ENCODE peak calls at places on chromosomes 13 and 19, in seven cellular contexts. H, S, V, D, K, R and L are unnamed samples.
A peak's percentile ranks its signal among the peaks of the same experiment; 100 is the strongest.

GRCh38 chr13:98937911-98938381 is 39.9 kb downstream of the DOCK9 start:
- DNase-seq in H (peak; percentile 12), S (no peak), V (no peak), D (no peak), K (no peak), R (no peak), L (no peak)

GRCh38 chr13:91817250-91817649 is 418.8 kb downstream of the GPC5 start:
- DNase-seq in H (peak; percentile 13), S (no peak), V (no peak), D (no peak), K (no peak), R (no peak), L (no peak)

GRCh38 chr13:44854264-44855060 is 134.8 kb downstream of the NUFIP1 start:
- DNase-seq in H (peak; percentile 11), S (peak; percentile 82), V (no peak), D (no peak), K (no peak), R (no peak), L (no peak)

GRCh38 chr13:25204843-25205242 is 32.8 kb upstream of the AMER2 start:
- DNase-seq in H (no peak), S (no peak), V (no peak), D (no peak), K (no peak), R (no peak), L (no peak)

GRCh38 chr13:34129422-34129821 is 311.5 kb downstream of the RFC3 start:
- DNase-seq in H (no peak), S (no peak), V (no peak), D (no peak), K (no peak), R (no peak), L (no peak)

GRCh38 chr13:43874512-43875092 is 4.9 kb downstream of the CCDC122 start:
- DNase-seq in H (peak; percentile 54), S (no peak), V (no peak), D (no peak), K (peak; percentile 2), R (no peak), L (no peak)

GRCh38 chr13:52994865-52995264 is 33.7 kb upstream of the OLFM4 start:
- DNase-seq in H (no peak), S (no peak), V (no peak), D (no peak), K (no peak), R (no peak), L (no peak)

GRCh38 chr19:30696514-30696913 is 324.3 kb downstream of the ZNF536 start:
- DNase-seq in H (peak; percentile 9), S (peak; percentile 67), V (no peak), D (no peak), K (peak; percentile 87), R (no peak), L (no peak)

GRCh38 chr13:78286748-78287147 is 316.6 kb downstream of the POU4F1 start:
- DNase-seq in H (no peak), S (no peak), V (no peak), D (no peak), K (no peak), R (no peak), L (no peak)

GRCh38 chr13:64551755-64552154 is 2678.4 kb downstream of the PCDH9 start:
- DNase-seq in H (peak; percentile 62), S (no peak), V (no peak), D (no peak), K (no peak), R (no peak), L (no peak)

GRCh38 chr19:35913589-35913988 is 5.5 kb upstream of the TYROBP start:
- DNase-seq in H (peak; percentile 80), S (no peak), V (no peak), D (no peak), K (no peak), R (no peak), L (no peak)

GRCh38 chr19:53055117-53055516 is 10.6 kb downstream of the ERVV-2 start:
- DNase-seq in H (peak; percentile 21), S (no peak), V (no peak), D (no peak), K (no peak), R (no peak), L (no peak)

GRCh38 chr19:925912-926594 is at the start of gene ARID3A:
- DNase-seq in H (no peak), S (peak; percentile 67), V (no peak), D (no peak), K (peak; percentile 71), R (no peak), L (no peak)

GRCh38 chr13:29125145-29125933 is 305.2 kb downstream of the MTUS2 start:
- DNase-seq in H (no peak), S (no peak), V (no peak), D (no peak), K (no peak), R (no peak), L (no peak)

GRCh38 chr19:13850910-13851753 is 25.8 kb upstream of the NANOS3 start:
- DNase-seq in H (peak; percentile 94), S (peak; percentile 97), V (peak; percentile 87), D (peak; percentile 89), K (no peak), R (peak; percentile 93), L (no peak)

GRCh38 chr19:38224014-38224862 is at the start of gene DPF1:
- DNase-seq in H (peak; percentile 56), S (no peak), V (no peak), D (no peak), K (peak; percentile 100), R (peak; percentile 28), L (no peak)

GRCh38 chr19:37902668-37903067 is 3.7 kb downstream of the WDR87 start:
- DNase-seq in H (peak; percentile 70), S (peak; percentile 89), V (peak; percentile 60), D (peak; percentile 67), K (peak; percentile 98), R (no peak), L (no peak)

GRCh38 chr19:19552811-19553210 is 14.7 kb downstream of the CILP2 start:
- DNase-seq in H (no peak), S (no peak), V (no peak), D (no peak), K (peak; percentile 58), R (no peak), L (no peak)

GRCh38 chr13:27427663-27428062 is 3.2 kb downstream of the GTF3A start:
- DNase-seq in H (no peak), S (no peak), V (no peak), D (no peak), K (no peak), R (no peak), L (no peak)

GRCh38 chr19:3982701-3983541 is 2.3 kb downstream of the EEF2 start:
- DNase-seq in H (peak; percentile 74), S (peak; percentile 46), V (peak; percentile 45), D (peak; percentile 26), K (no peak), R (no peak), L (no peak)
- H3K4me3 ChIP-seq in H (peak overlapping the region; percentile 79), S (no peak overlapping the region), V (no peak overlapping the region), D (no peak overlapping the region), K (peak overlapping the region; percentile 96), R (peak overlapping the region; percentile 100), L (peak overlapping the region; percentile 86)

DNA sequence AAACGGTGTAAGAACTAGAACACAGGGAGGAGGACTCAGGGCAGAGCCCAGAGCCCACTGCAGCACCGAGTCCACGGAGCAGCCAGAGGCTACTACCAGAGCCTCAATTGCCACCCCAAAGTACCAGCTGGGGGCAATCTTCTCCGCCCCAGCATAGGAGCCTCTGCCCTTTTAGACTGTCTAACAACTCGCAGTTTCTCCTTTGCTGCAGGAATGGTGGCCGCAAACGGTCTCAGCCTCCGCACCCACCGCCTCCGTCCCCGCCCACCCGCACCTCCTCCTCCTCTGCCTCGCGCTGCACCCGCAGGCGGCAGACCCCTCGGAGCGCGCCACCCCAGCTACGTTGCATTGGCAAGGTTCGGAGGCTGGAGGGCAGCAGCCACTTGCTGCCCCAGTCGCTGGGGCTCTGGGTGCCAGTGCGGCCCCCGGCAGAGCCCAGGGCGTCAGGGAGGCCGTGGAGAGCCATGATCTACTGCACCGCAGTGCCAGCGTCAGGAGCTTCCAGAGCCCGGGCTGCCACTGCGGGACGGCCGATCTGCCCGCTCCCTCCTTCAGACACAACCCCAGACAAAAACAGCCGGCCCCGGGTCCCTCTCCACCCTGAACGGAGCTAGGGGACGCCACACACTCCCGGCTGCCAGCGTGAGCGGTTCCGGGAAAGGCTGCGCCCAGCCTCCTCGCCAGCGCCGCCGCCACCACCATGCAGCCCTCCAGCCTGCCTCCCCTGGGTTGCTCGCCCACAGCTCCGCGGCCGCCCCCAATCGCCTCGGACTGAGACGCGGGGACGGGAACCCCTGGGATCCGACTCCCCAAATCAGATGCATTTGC is 1.8 kb downstream of the FGF14 start:
- DNase-seq in H (no peak), S (peak; percentile 39), V (no peak), D (no peak), K (peak; percentile 28), R (no peak), L (no peak)
- TF ChIP-seq CTCF in H (no peak), S (no peak), V (no peak), D (no peak), K (peak; percentile 11), R (peak; percentile 46), L (no peak)

DNA sequence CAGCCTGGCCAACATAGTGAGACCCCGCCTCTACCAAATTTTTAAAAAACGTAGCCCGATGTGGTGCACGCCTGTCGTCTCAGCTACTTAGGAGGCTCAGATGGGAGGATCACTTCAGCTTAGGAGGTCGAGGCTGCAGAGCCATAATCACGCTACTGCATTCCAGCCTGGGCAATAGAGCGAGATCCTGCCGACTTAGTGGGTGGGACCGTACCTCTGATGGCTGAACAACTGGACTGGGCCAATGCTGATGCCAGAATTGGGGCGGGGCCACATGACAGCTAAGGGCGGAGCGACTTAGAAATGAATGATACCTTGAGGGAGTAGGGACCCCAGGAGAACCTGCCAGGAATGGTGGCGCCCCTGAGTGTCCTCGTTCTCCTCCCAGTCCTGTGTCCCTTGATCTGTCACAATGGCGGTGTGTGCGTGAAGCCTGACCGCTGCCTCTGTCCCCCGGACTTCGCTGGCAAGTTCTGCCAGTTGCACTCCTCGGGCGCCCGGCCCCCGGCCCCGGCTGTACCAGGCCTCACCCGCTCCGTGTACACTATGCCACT is 3.6 kb downstream of the LTBP4 start:
- DNase-seq in H (no peak), S (peak; percentile 43), V (peak; percentile 73), D (no peak), K (no peak), R (no peak), L (no peak)
- H3K4me3 ChIP-seq in H (no peak overlapping the region), S (peak overlapping the region; percentile 18), V (peak overlapping the region; percentile 34), D (peak overlapping the region; percentile 11), K (peak overlapping the region; percentile 46), R (peak overlapping the region; percentile 47), L (peak overlapping the region; percentile 52)

DNA sequence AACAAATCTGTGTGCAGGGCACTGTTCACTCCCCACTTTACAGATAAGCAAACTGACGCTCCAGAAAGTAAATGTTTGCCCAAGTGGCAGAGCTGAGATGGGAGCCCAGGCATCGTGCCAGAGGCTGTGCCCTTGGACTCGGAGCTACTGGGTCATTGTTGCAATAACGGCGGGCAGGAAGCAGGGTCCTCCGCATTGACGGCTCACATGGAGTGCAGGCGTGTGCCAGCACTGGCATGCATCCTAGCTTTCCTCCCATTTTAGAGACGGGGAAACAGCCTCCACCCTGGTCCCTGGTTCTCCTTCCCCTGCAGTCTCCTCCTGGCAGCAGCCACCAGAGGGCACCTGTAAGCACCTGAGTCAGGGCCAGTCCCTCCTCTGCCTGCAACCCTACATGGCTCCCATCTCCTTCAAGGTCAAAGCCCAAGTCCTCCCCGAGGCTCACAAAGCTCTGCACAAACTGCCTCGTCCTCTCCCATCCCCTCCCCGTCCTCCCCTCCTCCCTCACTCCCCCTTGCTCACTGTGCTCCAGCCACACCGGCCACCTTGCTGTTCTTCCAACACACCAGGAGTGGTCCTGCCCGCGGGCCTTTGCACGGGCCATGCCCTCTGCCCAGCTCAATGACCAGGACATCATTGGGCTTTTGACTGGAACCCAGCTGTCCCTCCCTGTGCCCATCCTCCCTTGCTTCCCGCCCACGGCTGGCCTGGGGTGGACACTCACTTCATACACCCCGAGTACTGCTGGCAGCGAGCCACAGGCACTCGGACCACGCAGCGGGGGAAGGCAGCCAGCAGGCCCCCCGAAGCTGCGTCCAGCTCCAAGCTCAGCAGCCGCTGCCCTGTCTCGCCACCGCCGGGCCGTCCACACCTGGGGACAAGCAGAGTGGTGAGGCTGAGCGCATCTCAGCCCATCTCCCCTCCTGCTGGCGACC is 7.7 kb upstream of the LRG1 start:
- DNase-seq in H (no peak), S (peak; percentile 76), V (peak; percentile 36), D (no peak), K (no peak), R (no peak), L (no peak)
- TF ChIP-seq CTCF in H (peak; percentile 35), S (peak; percentile 16), V (no peak), D (no peak), K (peak; percentile 36), R (peak; percentile 51), L (peak; percentile 26)